ENCODE peak calls at places on chromosomes 12 and 14, in six cellular contexts. Z, K, T, A, C and L are unnamed samples.

GRCh38 chr14:24070285-24071143 is 848 bp upstream of the CPNE6 start:
- DNase-seq in Z (no peak), K (peak), T (no peak), A (no peak), C (no peak), L (no peak)

GRCh38 chr14:91890291-91890749 is 23.0 kb upstream of the TC2N start:
- DNase-seq in Z (no peak), K (no peak), T (no peak), A (no peak), C (no peak), L (no peak)

GRCh38 chr14:96057738-96058137 is 18.6 kb downstream of the C14orf132 start:
- DNase-seq in Z (no peak), K (no peak), T (no peak), A (no peak), C (no peak), L (no peak)

GRCh38 chr12:51525518-51525917 is 65.5 kb upstream of the SCN8A start:
- DNase-seq in Z (no peak), K (no peak), T (no peak), A (no peak), C (no peak), L (no peak)

GRCh38 chr14:86311151-86311550 is 781.2 kb downstream of the FLRT2 start:
- DNase-seq in Z (no peak), K (no peak), T (no peak), A (no peak), C (no peak), L (no peak)

GRCh38 chr14:93006484-93007128 is 83.7 kb downstream of the CHGA start:
- DNase-seq in Z (no peak), K (peak), T (no peak), A (no peak), C (no peak), L (no peak)

GRCh38 chr12:647039-647712 is 16.1 kb downstream of the NINJ2 start:
- DNase-seq in Z (no peak), K (no peak), T (no peak), A (no peak), C (no peak), L (no peak)

GRCh38 chr12:124581792-124582424 is 14.5 kb upstream of the NCOR2 start:
- DNase-seq in Z (no peak), K (no peak), T (no peak), A (no peak), C (no peak), L (no peak)

GRCh38 chr14:93972618-93973205 is 3.7 kb downstream of the ASB2 start:
- DNase-seq in Z (no peak), K (no peak), T (no peak), A (no peak), C (no peak), L (no peak)

GRCh38 chr12:100987552-100988277 is 193.1 kb downstream of the ANO4 start:
- DNase-seq in Z (no peak), K (peak), T (no peak), A (no peak), C (no peak), L (peak)

GRCh38 chr12:6383572-6384498 is at the start of gene LTBR:
- DNase-seq in Z (no peak), K (no peak), T (no peak), A (no peak), C (peak), L (no peak)

GRCh38 chr14:72444701-72445100 is 449.2 kb downstream of the DPF3 start:
- DNase-seq in Z (no peak), K (no peak), T (no peak), A (no peak), C (no peak), L (no peak)

GRCh38 chr12:4211372-4211771 is 62.2 kb upstream of the CCND2 start:
- DNase-seq in Z (no peak), K (no peak), T (no peak), A (no peak), C (no peak), L (no peak)

GRCh38 chr12:123490089-123490488 is 32.1 kb downstream of the SNRNP35 start:
- DNase-seq in Z (no peak), K (no peak), T (no peak), A (no peak), C (no peak), L (no peak)

GRCh38 chr12:7154042-7154441 is 23.9 kb downstream of the CLSTN3 start:
- DNase-seq in Z (no peak), K (no peak), T (no peak), A (no peak), C (no peak), L (no peak)

GRCh38 chr14:69077841-69078240 is 75.1 kb downstream of the DCAF5 start:
- DNase-seq in Z (no peak), K (no peak), T (no peak), A (no peak), C (no peak), L (no peak)

GRCh38 chr14:105529506-105530445 is 3.4 kb downstream of the TMEM121 start:
- DNase-seq in Z (no peak), K (no peak), T (no peak), A (no peak), C (no peak), L (no peak)